ENCODE peak calls at places on chromosomes 6 and 20, in eight cellular contexts. Y, B, E, D, Z, K, T and A are unnamed samples.

GRCh38 chr6:137185290-137185689 is 11.8 kb upstream of the IL22RA2 start:
- DNase-seq in D (no peak), K (no peak), B (no peak), Z (no peak), T (no peak), Y (no peak), E (no peak), A (no peak)

GRCh38 chr6:132666118-132666517 is 7.1 kb upstream of the TAAR1 start:
- DNase-seq in E (no peak), Y (no peak), K (no peak), B (no peak), D (no peak), T (no peak), Z (no peak), A (no peak)

GRCh38 chr6:166691199-166691598 is 64.1 kb upstream of the RPS6KA2 start:
- DNase-seq in T (no peak), B (peak; percentile 45), D (peak; percentile 61), E (peak; percentile 19), Y (peak; percentile 57), K (peak; percentile 82), Z (peak; percentile 54), A (peak; percentile 25)

GRCh38 chr20:58810879-58811250 is 39.8 kb downstream of the GNAS-AS1 start:
- DNase-seq in Z (no peak), T (no peak), Y (no peak), E (no peak), B (no peak), D (no peak), K (no peak), A (no peak)

GRCh38 chr20:64109390-64109747 is 2.0 kb upstream of the NPBWR2 start:
- DNase-seq in K (no peak), Z (peak; percentile 10), E (no peak), D (no peak), Y (no peak), B (no peak), T (no peak), A (no peak)

GRCh38 chr20:13102689-13103088 is 93.9 kb downstream of the SPTLC3 start:
- DNase-seq in Y (no peak), K (no peak), E (no peak), D (no peak), Z (no peak), B (no peak), T (no peak), A (no peak)

GRCh38 chr20:17895641-17896246 is 72.8 kb downstream of the SNX5 start:
- DNase-seq in Y (peak; percentile 61), T (peak; percentile 57), D (peak; percentile 60), E (no peak), Z (peak; percentile 42), B (peak; percentile 55), K (peak; percentile 74), A (no peak)

GRCh38 chr20:8933391-8933807 is 135.5 kb upstream of the PLCB4 start:
- DNase-seq in T (no peak), E (no peak), Z (peak; percentile 15), D (peak; percentile 5), K (peak; percentile 3), Y (no peak), B (no peak), A (no peak)

GRCh38 chr6:18997375-18997826 is 610.3 kb downstream of the RNF144B start:
- DNase-seq in Z (no peak), Y (peak; percentile 70), B (no peak), D (peak; percentile 73), E (peak; percentile 47), T (no peak), K (peak; percentile 58), A (peak; percentile 20)

GRCh38 chr6:81487489-81487888 is 265.0 kb downstream of the TENT5A start:
- DNase-seq in Y (peak; percentile 29), E (no peak), T (peak; percentile 26), K (peak; percentile 32), D (peak; percentile 63), Z (peak; percentile 74), B (no peak), A (no peak)

GRCh38 chr20:21315138-21315537 is 12.0 kb downstream of the XRN2 start:
- DNase-seq in Z (peak; percentile 88), B (no peak), T (no peak), E (peak; percentile 49), Y (peak; percentile 86), D (peak; percentile 87), K (peak; percentile 94), A (no peak)

GRCh38 chr6:48733581-48733980 is 622.6 kb upstream of the PTCHD4 start:
- DNase-seq in Y (no peak), B (no peak), E (no peak), T (no peak), K (peak; percentile 20), Z (no peak), D (no peak), A (no peak)

GRCh38 chr6:56868687-56869086 is 86.2 kb upstream of the BEND6 start:
- DNase-seq in B (no peak), Z (no peak), T (no peak), E (no peak), Y (peak; percentile 93), K (peak; percentile 90), D (peak; percentile 78), A (no peak)

GRCh38 chr6:164097557-164098398 is 683.3 kb downstream of the QKI start:
- DNase-seq in K (peak; percentile 90), T (no peak), D (peak; percentile 69), E (peak; percentile 68), Z (peak; percentile 33), Y (peak; percentile 79), B (no peak), A (peak; percentile 19)

GRCh38 chr6:133114973-133115372 is 126.2 kb upstream of the EYA4 start:
- DNase-seq in B (no peak), T (no peak), Y (no peak), D (no peak), Z (no peak), K (peak; percentile 47), E (no peak), A (peak; percentile 15)

GRCh38 chr6:134544737-134545136 is 226.8 kb upstream of the SGK1 start:
- DNase-seq in B (no peak), E (no peak), Z (no peak), K (no peak), D (no peak), T (no peak), Y (no peak), A (no peak)

GRCh38 chr6:108127826-108128225 is 38.0 kb upstream of the NR2E1 start:
- DNase-seq in Z (no peak), D (peak; percentile 10), K (no peak), E (no peak), T (no peak), Y (no peak), B (no peak), A (peak; percentile 19)

GRCh38 chr6:42278131-42278853 is 60.6 kb upstream of the MRPS10 start:
- DNase-seq in Y (no peak), K (no peak), D (no peak), Z (no peak), B (no peak), E (no peak), T (no peak), A (no peak)

GRCh38 chr20:61930776-61931475 is 134.8 kb downstream of the TAF4 start:
- DNase-seq in E (no peak), Z (no peak), D (no peak), Y (no peak), T (no peak), B (no peak), K (no peak), A (no peak)

GRCh38 chr20:11034025-11034424 is 360.2 kb upstream of the JAG1 start:
- DNase-seq in E (no peak), Y (no peak), D (no peak), B (no peak), T (no peak), Z (no peak), K (no peak), A (no peak)

GRCh38 chr20:11030351-11030750 is 356.6 kb upstream of the JAG1 start:
- DNase-seq in E (no peak), T (no peak), B (no peak), Z (no peak), K (no peak), D (no peak), Y (no peak), A (no peak)

GRCh38 chr20:11035211-11035610 is 361.4 kb upstream of the JAG1 start:
- DNase-seq in B (no peak), Z (no peak), Y (no peak), E (no peak), D (peak; percentile 6), T (no peak), K (peak; percentile 14), A (no peak)

GRCh38 chr20:11032611-11033010 is 358.8 kb upstream of the JAG1 start:
- DNase-seq in E (no peak), Z (no peak), K (no peak), B (no peak), Y (no peak), D (no peak), T (no peak), A (no peak)

DNA sequence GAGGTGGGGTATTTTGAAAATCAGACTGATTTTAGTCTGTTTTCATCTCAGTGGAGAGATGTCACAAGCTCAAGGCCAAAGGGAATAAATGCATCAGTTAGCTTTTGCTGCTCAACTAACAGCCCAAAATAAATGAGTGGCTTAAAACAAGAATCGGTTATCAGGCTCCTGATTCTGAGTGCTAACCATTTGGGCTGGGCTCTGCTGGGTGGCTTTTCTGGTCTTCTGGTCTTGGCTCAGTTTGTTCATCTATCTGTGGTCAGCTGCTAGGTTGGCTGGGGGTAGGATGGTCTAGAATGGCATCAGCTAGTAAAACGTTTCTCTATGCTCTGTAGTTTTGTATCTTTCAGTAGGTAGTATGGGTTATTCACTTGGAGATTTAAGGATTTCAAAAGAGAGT is 357.5 kb upstream of the JAG1 start:
- DNase-seq in D (no peak), T (no peak), E (no peak), K (no peak), B (no peak), Z (no peak), Y (no peak), A (no peak)
- TF ChIP-seq CTCF in D (no peak), T (no peak), E (no peak), K (no peak), B (no peak), Z (no peak), Y (no peak), A (no peak)

GRCh38 chr6:145863988-145864616 is 49.5 kb upstream of the FBXO30 start:
- DNase-seq in B (no peak), Y (no peak), E (no peak), T (no peak), K (no peak), D (no peak), Z (no peak), A (no peak)
- H3K4me3 ChIP-seq in B (no peak overlapping the region), Y (no peak overlapping the region), E (no peak overlapping the region), T (no peak overlapping the region), K (no peak overlapping the region), D (no peak overlapping the region), Z (no peak overlapping the region), A (no peak overlapping the region)

DNA sequence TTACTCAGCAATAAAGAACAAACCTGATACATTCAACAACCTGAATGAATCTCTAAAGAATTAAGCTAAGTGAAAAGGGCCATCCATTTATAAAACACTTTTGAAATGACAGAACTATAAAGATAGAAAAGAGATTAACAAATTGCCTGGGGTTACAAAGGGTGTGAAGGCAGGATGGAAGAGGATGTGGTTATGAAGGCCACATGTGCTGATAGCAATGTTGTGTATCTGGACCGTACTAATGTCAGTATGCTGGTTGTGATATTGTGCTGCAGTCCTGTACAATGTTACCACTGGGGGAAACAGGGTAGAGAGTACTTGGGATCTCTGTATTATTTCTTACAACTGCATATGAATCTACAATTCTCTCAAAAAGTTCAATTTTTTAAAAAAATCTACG is 36.4 kb downstream of the ELOVL5 start:
- DNase-seq in Z (no peak), K (no peak), B (no peak), T (no peak), E (no peak), D (no peak), Y (no peak), A (no peak)
- TF ChIP-seq CTCF in Z (no peak), K (no peak), B (no peak), T (no peak), E (no peak), D (no peak), Y (no peak), A (no peak)

GRCh38 chr6:149483849-149484635 is 772 bp downstream of the ZC3H12D start:
- DNase-seq in B (no peak), E (no peak), T (no peak), Z (no peak), K (no peak), Y (no peak), D (no peak), A (no peak)
- H3K4me3 ChIP-seq in B (no peak overlapping the region), E (no peak overlapping the region), T (no peak overlapping the region), Z (no peak overlapping the region), K (no peak overlapping the region), Y (no peak overlapping the region), D (no peak overlapping the region), A (no peak overlapping the region)